ENCODE peak calls at places on chromosomes 5 and 9, in seven cellular contexts. B, D, Y, G, R, V and I are unnamed samples.

GRCh38 chr5:10756539-10756938 is 4.5 kb downstream of the DAP start:
- DNase-seq in B (no peak), D (no peak), Y (no peak), G (no peak), R (peak; percentile 62), V (no peak), I (no peak)

GRCh38 chr5:59814563-59814872 is 79.0 kb downstream of the PDE4D start:
- DNase-seq in B (no peak), D (no peak), Y (no peak), G (no peak), R (no peak), V (no peak), I (no peak)

GRCh38 chr9:77648458-77649108 is 461 bp upstream of the GNA14 start:
- DNase-seq in B (peak; percentile 59), D (peak; percentile 71), Y (peak; percentile 81), G (no peak), R (peak; percentile 22), V (peak; percentile 63), I (peak; percentile 72)

GRCh38 chr9:131037336-131038255 is 28.6 kb downstream of the LAMC3 start:
- DNase-seq in B (no peak), D (no peak), Y (no peak), G (no peak), R (no peak), V (no peak), I (no peak)

GRCh38 chr5:1722877-1723276 is 76.8 kb downstream of the MRPL36 start:
- DNase-seq in B (no peak), D (no peak), Y (no peak), G (no peak), R (no peak), V (no peak), I (no peak)

GRCh38 chr9:15433661-15434060 is 11.0 kb downstream of the SNAPC3 start:
- DNase-seq in B (no peak), D (no peak), Y (no peak), G (no peak), R (no peak), V (no peak), I (no peak)

GRCh38 chr9:4333787-4334186 is 33.9 kb upstream of the GLIS3 start:
- DNase-seq in B (no peak), D (no peak), Y (no peak), G (no peak), R (no peak), V (no peak), I (no peak)

GRCh38 chr9:99752710-99753109 is 69.0 kb upstream of the NR4A3 start:
- DNase-seq in B (no peak), D (no peak), Y (no peak), G (no peak), R (peak; percentile 73), V (no peak), I (no peak)

GRCh38 chr9:137550958-137551655 is 572 bp upstream of the MRPL41 start:
- DNase-seq in B (no peak), D (no peak), Y (peak; percentile 93), G (no peak), R (no peak), V (peak; percentile 55), I (peak; percentile 89)

GRCh38 chr5:111820072-111820471 is 63.1 kb upstream of the NREP start:
- DNase-seq in B (no peak), D (no peak), Y (no peak), G (no peak), R (peak; percentile 20), V (no peak), I (no peak)

GRCh38 chr5:38831909-38832308 is 13.9 kb upstream of the OSMR start:
- DNase-seq in B (no peak), D (no peak), Y (peak; percentile 84), G (no peak), R (peak; percentile 66), V (no peak), I (no peak)

GRCh38 chr9:107286057-107286456 is 3.0 kb downstream of the RAD23B start:
- DNase-seq in B (no peak), D (no peak), Y (no peak), G (no peak), R (peak; percentile 26), V (no peak), I (no peak)

GRCh38 chr5:53038196-53038847 is 49.2 kb downstream of the ITGA2 start:
- DNase-seq in B (no peak), D (no peak), Y (no peak), G (no peak), R (no peak), V (no peak), I (no peak)

GRCh38 chr9:15135167-15135792 is 171.7 kb downstream of the TTC39B start:
- DNase-seq in B (peak; percentile 72), D (peak; percentile 49), Y (peak; percentile 95), G (peak; percentile 40), R (peak; percentile 81), V (peak; percentile 76), I (no peak)

GRCh38 chr9:122453677-122454135 is 24.0 kb downstream of the OR1J1 start:
- DNase-seq in B (no peak), D (no peak), Y (peak; percentile 7), G (no peak), R (no peak), V (no peak), I (no peak)

GRCh38 chr9:107534510-107535078 is 45.0 kb upstream of the KLF4 start:
- DNase-seq in B (no peak), D (no peak), Y (no peak), G (no peak), R (no peak), V (no peak), I (no peak)

GRCh38 chr9:112037281-112038016 is 137.6 kb downstream of the SUSD1 start:
- DNase-seq in B (peak; percentile 79), D (peak; percentile 32), Y (no peak), G (peak; percentile 82), R (peak; percentile 53), V (peak; percentile 56), I (no peak)

GRCh38 chr5:150046031-150046430 is 40.3 kb downstream of the CSF1R start:
- DNase-seq in B (no peak), D (no peak), Y (no peak), G (no peak), R (no peak), V (no peak), I (no peak)

DNA sequence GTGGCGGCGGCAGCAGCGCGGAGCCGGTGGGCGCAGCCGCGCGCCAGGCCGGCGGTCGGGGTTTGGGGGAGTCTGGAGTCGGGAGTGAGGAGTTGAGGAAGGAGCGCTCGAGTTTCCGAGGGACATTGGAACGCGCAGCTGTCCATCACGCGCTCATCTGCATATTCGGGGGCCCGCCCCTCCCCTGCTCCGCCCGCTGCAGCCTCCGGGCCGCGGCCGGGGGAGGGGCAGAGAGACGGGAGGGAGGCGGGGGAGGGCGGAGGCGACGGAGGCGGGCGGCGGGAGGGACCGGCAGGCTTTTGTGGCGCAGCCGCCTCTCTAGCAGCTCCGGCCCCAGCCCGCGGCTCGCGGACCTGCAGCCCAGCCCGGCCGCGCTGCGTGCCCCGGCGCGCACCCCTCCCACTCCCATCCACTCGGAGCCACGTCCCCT is at the start of gene IRX2:
- DNase-seq in B (no peak), D (peak; percentile 32), Y (peak; percentile 96), G (no peak), R (peak; percentile 84), V (peak; percentile 61), I (peak; percentile 95)
- H3K4me3 ChIP-seq in B (peak within 1 kb of the TSS; percentile 47), D (peak within 1 kb of the TSS; percentile 33), Y (peak within 1 kb of the TSS; percentile 67), G (no peak within 1 kb of the TSS), R (no peak within 1 kb of the TSS), V (no peak within 1 kb of the TSS), I (peak within 1 kb of the TSS; percentile 83)

DNA sequence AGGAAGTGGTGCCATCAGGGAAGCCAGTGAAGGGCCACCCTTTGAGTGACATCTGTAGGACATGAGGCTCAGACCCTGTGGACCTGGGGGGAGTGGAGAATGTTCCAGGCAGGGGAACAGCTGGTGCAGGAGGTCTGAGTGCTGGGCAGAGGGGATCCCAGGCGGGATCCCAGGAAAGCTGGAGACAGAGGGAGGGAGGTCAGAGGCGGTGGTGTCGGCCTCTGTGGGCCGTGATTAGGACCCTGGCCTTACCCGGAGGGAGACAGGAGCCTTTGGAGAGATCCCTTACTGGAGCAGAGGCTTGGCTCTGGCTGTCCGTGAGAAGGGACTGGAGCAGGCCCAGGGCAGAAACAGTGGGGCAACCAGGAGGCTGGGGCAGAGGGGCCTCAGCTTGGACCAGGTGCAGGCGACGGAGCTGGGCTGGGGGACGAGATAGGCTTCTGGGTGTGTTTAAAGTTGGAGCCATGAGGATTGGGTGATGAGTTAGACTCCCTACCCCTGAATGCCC is 12.1 kb upstream of the GRHPR start:
- DNase-seq in B (no peak), D (no peak), Y (no peak), G (no peak), R (no peak), V (no peak), I (no peak)
- H3K4me1 ChIP-seq in B (no peaks in the 10 kb centered on the region), D (peaks cover 6% of the 10 kb centered on the region), Y (peaks cover 8% of the 10 kb centered on the region), G (peaks cover 6% of the 10 kb centered on the region), R (peaks cover 2% of the 10 kb centered on the region), V (no peaks in the 10 kb centered on the region), I (peaks cover 18% of the 10 kb centered on the region)

GRCh38 chr5:157162919-157163510 is 3.0 kb downstream of the GARIN3 start:
- DNase-seq in B (no peak), D (no peak), Y (no peak), G (no peak), R (no peak), V (no peak), I (no peak)
- H3K27me3 ChIP-seq in B (no peaks in the 10 kb centered on the region), D (no peaks in the 10 kb centered on the region), Y (no peaks in the 10 kb centered on the region), G (no peaks in the 10 kb centered on the region), R (no peaks in the 10 kb centered on the region), V (no peaks in the 10 kb centered on the region), I (peaks cover 18% of the 10 kb centered on the region)

DNA sequence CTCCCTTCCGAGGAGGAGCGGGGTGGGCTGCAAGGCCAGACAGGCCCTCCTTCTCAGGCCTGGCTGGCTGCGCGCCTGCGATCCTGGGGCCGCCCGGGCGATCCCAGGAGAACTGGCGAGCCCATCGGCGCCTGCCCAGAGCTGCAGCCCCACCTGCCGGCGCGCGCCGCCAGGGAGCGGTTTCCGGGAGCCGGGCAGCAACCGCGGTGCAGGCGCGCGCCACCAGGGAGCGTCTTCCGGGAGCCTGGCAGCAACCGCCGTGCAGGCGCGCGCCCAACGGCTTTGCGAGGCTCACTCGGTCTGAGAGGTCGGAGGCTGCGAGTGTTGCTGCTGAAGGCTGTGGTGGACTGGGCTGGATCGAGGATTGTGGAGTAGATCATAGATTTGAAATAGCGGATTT is 668.7 kb downstream of the SPATA31A6 start:
- DNase-seq in B (no peak), D (no peak), Y (peak; percentile 71), G (no peak), R (no peak), V (peak; percentile 12), I (no peak)
- H3K4me3 ChIP-seq in B (peak overlapping the region; percentile 10), D (no peak overlapping the region), Y (peak overlapping the region; percentile 46), G (no peak overlapping the region), R (no peak overlapping the region), V (no peak overlapping the region), I (peak overlapping the region; percentile 52)

GRCh38 chr5:172867761-172868435 is 33.8 kb downstream of the ERGIC1 start:
- DNase-seq in B (no peak), D (no peak), Y (no peak), G (no peak), R (no peak), V (no peak), I (no peak)

GRCh38 chr5:172866378-172866777 is 32.3 kb downstream of the ERGIC1 start:
- DNase-seq in B (no peak), D (no peak), Y (no peak), G (no peak), R (no peak), V (no peak), I (no peak)

GRCh38 chr5:172868436-172868923 is 34.4 kb downstream of the ERGIC1 start:
- DNase-seq in B (no peak), D (no peak), Y (no peak), G (no peak), R (peak; percentile 78), V (no peak), I (no peak)

GRCh38 chr5:172868924-172869565 is 35.0 kb downstream of the ERGIC1 start:
- DNase-seq in B (peak; percentile 75), D (peak; percentile 67), Y (no peak), G (no peak), R (peak; percentile 96), V (no peak), I (peak; percentile 94)

GRCh38 chr5:172866802-172867748 is 33.0 kb downstream of the ERGIC1 start:
- DNase-seq in B (no peak), D (no peak), Y (peak; percentile 53), G (no peak), R (peak; percentile 47), V (no peak), I (peak; percentile 88)
- H3K4me1 ChIP-seq in B (no peaks in the 10 kb centered on the region), D (peaks cover 47% of the 10 kb centered on the region), Y (peaks cover 73% of the 10 kb centered on the region), G (peaks cover 15% of the 10 kb centered on the region), R (peaks cover 51% of the 10 kb centered on the region), V (peaks cover 5% of the 10 kb centered on the region), I (peaks cover 70% of the 10 kb centered on the region)